ENCODE peak calls at places on chromosomes 3 and 15, in four cellular contexts. B is psoas muscle, U is hepatocyte, W is H1. Q is an unnamed sample.

GRCh38 chr3:172673210-172673679 is 37.6 kb downstream of the NCEH1 start:
- DNase-seq in B (peak), U (peak), W (no peak), Q (no peak)

GRCh38 chr15:60781211-60781713 is 302.3 kb upstream of the ICE2 start:
- DNase-seq in B (no peak), U (no peak), W (no peak), Q (no peak)

GRCh38 chr3:119161240-119161639 is 12.2 kb upstream of the UPK1B start:
- DNase-seq in B (no peak), U (no peak), W (no peak), Q (no peak)

GRCh38 chr3:61464785-61465184 is 96.6 kb upstream of the PTPRG start:
- DNase-seq in B (no peak), U (no peak), W (no peak), Q (peak)

GRCh38 chr3:81788044-81788443 is 26.6 kb upstream of the GBE1 start:
- DNase-seq in B (no peak), U (no peak), W (no peak), Q (no peak)

GRCh38 chr3:114336857-114337256 is 43.0 kb downstream of the TIGIT start:
- DNase-seq in B (no peak), U (no peak), W (no peak), Q (no peak)

GRCh38 chr3:34005886-34006285 is 207.5 kb downstream of the PDCD6IP start:
- DNase-seq in B (no peak), U (no peak), W (no peak), Q (no peak)

GRCh38 chr15:43370310-43370974 is 401 bp downstream of the ZSCAN29 start:
- DNase-seq in B (no peak), U (peak), W (no peak), Q (no peak)

GRCh38 chr3:31472479-31473390 is 60.0 kb upstream of the STT3B start:
- DNase-seq in B (no peak), U (no peak), W (no peak), Q (no peak)

GRCh38 chr3:7800006-7800780 is 701.4 kb upstream of the LMCD1 start:
- DNase-seq in B (no peak), U (no peak), W (no peak), Q (no peak)

GRCh38 chr3:114144909-114145688 is 33.8 kb downstream of the DRD3 start:
- DNase-seq in B (no peak), U (no peak), W (no peak), Q (no peak)

GRCh38 chr15:25713736-25714537 is 149.2 kb downstream of the ATP10A start:
- DNase-seq in B (no peak), U (no peak), W (no peak), Q (no peak)

GRCh38 chr3:168327836-168328235 is 232.1 kb upstream of the GOLIM4 start:
- DNase-seq in B (no peak), U (no peak), W (no peak), Q (no peak)

GRCh38 chr3:188179006-188179966 is 25.3 kb downstream of the LPP start:
- DNase-seq in B (peak), U (peak), W (no peak), Q (no peak)

GRCh38 chr15:94576889-94577533 is 345.6 kb downstream of the MCTP2 start:
- DNase-seq in B (no peak), U (peak), W (peak), Q (no peak)

GRCh38 chr3:33277193-33277882 is at the start of gene FBXL2:
- DNase-seq in B (peak), U (peak), W (peak), Q (peak)

GRCh38 chr15:28005004-28005527 is 94.0 kb downstream of the OCA2 start:
- DNase-seq in B (no peak), U (no peak), W (no peak), Q (no peak)

GRCh38 chr3:186519021-186519658 is 25.0 kb downstream of the CRYGS start:
- DNase-seq in B (no peak), U (no peak), W (no peak), Q (no peak)

GRCh38 chr3:29468150-29468549 is 187.3 kb downstream of the RBMS3 start:
- DNase-seq in B (no peak), U (no peak), W (no peak), Q (no peak)
- TF ChIP-seq CTCF in B (no peak), U (no peak), W (no peak), Q (no peak)

DNA sequence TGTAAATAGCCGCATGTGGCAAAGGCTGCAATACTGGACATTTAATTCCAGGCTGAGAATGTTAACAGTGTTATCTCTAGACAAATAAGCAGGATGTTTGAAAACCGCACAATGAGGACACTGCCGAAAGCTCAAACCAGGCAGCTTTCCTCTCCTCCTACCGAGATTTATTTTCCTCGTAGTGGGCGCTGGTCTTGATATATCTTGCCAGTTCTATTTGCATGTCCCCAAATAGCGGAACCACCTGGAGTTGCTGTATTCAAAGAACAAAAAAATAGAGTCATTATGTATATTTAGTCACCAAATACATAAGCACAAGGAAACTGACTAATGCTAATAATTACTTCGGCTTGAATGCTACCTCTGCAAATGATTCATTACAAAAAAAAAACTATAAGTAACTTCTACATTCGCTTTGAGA is 46.5 kb downstream of the CYFIP1 start:
- DNase-seq in B (no peak), U (no peak), W (no peak), Q (no peak)
- H3K4me3 ChIP-seq in B (no peak), U (no peak), W (no peak), Q (no peak)

DNA sequence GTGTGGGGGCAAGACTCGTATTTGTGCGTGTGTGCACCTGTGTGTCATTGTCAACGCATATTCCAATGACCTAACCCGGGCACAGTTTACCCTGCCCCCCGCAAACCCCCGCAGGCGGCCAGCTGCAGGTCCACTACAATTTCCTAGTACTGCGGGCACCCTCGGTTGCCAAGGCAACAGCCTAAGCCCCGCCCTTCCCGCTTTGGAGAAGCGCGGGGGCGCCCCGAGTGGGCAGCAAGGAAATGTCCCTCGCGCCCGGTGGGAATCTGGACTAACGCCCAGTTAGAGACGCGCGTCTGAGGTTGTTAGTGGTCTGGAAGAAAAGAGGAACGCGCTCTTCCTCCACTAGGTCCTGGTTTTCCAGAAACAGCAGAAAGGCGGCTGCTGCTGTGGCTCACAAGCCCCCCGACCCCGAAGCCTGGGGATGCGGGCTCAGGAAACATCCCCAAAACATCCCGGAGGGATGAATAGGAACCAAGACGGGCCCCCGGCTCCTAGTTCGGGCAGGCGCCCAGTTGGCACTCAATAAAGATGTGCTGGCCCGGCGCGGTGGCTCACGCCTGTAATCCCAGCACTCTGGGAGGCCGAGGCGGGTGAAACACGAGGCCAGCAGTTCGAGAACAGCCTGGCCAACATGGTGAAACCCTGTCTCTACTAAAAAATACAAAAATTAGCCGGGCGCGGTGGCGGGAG is 1.1 kb downstream of the ABHD14A start:
- DNase-seq in B (peak), U (peak), W (no peak), Q (peak)
- TF ChIP-seq CTCF in B (no peak), U (peak), W (no peak), Q (no peak)

DNA sequence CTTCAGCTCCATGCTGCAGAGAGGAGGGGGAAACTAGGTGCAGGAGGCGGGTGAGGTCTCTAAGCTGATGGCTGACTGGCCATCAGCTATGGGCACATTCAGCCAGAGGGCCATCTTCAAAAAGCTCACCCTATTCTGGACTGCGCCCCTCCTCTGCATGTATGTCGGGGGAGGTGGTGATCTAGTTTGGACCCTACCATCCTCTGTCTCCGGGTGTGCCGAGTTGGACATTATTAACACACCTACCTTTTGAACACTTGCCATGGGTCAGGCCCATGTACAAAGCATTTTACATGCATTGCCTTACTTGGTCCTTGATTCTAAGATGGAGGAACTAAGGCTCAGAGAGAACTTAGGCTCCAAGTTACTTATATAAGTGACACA is 1.4 kb downstream of the NISCH start:
- DNase-seq in B (no peak), U (no peak), W (no peak), Q (no peak)
- H3K4me3 ChIP-seq in B (peak), U (peak), W (peak), Q (peak)

DNA sequence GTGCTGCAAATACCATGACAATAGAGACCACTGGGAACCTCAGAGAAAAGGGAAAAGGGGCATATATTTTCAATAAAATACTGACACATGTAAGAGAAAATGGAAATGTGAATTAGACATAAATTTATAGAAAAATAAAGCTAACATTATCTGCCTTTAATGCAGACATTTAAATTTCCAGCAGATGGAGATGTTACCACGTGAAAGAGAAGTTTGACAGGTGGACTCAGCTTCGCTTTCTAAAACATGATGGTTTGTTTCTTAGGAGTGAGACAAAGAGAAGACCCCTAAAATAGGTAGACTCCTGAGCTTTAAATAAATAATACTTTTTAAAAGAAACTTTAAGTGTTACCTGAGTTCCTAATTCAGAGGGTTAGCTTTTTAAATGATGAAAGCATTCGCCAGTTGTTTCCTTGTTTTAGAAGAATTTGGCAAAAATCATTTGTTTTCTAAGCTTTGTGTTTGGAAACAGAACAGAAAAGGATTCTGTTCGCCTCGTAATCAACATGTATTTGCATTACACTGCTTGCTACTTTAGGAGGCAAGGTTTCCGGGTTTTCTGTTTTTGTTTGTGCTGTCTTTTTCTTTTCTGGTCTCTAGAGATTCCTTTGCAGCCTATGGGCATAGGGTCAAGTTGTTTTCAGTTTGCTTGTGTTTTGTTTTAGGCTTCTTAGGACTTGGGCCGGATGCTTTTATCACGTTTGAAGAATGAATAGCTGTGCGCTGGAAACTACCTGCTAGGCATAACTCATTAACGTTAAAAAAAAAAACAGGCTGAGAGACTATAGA is 271.4 kb downstream of the THSD4 start:
- DNase-seq in B (no peak), U (peak), W (no peak), Q (no peak)
- TF ChIP-seq CTCF in B (peak), U (peak), W (no peak), Q (peak)

DNA sequence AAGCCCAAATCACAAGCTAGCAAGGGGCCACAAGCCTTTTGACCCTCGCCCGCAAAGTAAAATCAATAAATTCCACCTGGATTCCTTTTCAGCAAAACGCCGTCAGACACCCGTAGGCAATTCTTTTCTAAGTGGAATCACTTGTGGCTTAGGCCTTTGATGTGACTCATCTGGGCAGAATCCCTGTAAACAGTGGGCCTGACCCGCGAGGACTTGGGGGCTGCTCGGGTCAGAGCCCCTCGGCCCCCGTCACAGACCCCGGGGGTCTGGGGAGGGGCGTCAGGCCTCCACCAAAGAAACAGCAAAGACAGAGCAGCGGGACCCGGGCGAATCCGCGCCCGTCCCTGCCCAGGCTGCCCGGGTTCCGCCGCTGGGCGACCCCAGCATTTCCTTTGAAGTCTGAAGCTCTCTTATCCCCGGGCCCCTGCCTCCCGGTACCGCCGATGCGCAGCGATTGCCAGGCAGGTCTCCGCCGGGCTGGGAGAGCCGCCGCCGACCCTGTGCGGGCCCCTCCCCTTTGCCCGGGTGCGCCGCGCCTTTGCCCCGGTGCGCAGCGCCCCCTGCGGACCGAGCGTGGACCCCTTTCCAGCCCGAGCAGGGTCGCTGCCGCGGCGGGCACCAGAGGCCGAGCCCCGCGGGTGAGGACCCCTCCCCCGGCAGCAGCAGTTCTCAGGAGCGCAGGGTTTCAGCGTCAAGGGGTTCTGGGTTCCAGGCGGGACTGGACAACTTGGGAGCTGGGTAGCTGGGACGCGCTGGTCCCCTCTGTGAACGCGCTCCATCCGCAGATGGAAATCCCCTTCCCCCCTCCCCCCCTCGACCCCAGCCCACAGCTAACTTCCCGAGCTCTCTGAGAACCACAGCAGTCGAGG is 178.3 kb downstream of the UACA start:
- DNase-seq in B (peak), U (peak), W (peak), Q (no peak)
- H3K4me3 ChIP-seq in B (peak), U (peak), W (peak), Q (peak)

GRCh38 chr3:194485876-194486539 is 794 bp downstream of the ATP13A3 start:
- DNase-seq in B (peak), U (peak), W (no peak), Q (peak)
- TF ChIP-seq CTCF in B (peak), U (peak), W (no peak), Q (no peak)